ENCODE peak calls at places on chromosomes 16 and 17, in four cellular contexts. L is neuronal stem cell, U is mammary epithelial cell, M is tibial nerve. Q is an unnamed sample. For H3K36me3, the result is how much of the 10 kb centered on the place peaks cover.

GRCh38 chr17:32482568-32483320 is 4.0 kb upstream of the CDK5R1 start:
- DNase-seq in L (no peak), U (no peak), M (no peak), Q (no peak)

GRCh38 chr16:15857779-15858560 is 1.1 kb upstream of the MYH11 start:
- DNase-seq in L (peak), U (no peak), M (peak), Q (peak)

GRCh38 chr17:14038206-14038605 is 31.1 kb upstream of the COX10 start:
- DNase-seq in L (no peak), U (no peak), M (no peak), Q (no peak)

GRCh38 chr17:48241131-48241591 is 133.6 kb downstream of the SNX11 start:
- DNase-seq in L (no peak), U (peak), M (peak), Q (no peak)

GRCh38 chr17:6084226-6085161 is 14.3 kb downstream of the WSCD1 start:
- DNase-seq in L (no peak), U (no peak), M (no peak), Q (no peak)

GRCh38 chr17:78140169-78141051 is 5.8 kb upstream of the C17orf99 start:
- DNase-seq in L (peak), U (peak), M (peak), Q (peak)

GRCh38 chr17:9003355-9004131 is 17.8 kb upstream of the NTN1 start:
- DNase-seq in L (peak), U (peak), M (no peak), Q (no peak)

GRCh38 chr16:83393196-83393981 is 414.4 kb upstream of the HSBP1 start:
- DNase-seq in L (no peak), U (no peak), M (no peak), Q (peak)

GRCh38 chr16:72092832-72093447 is 480 bp downstream of the TXNL4B start:
- DNase-seq in L (peak), U (peak), M (no peak), Q (no peak)

GRCh38 chr16:3954411-3954921 is 74.0 kb upstream of the CREBBP start:
- DNase-seq in L (no peak), U (no peak), M (peak), Q (no peak)

GRCh38 chr16:81821422-81822128 is 42.5 kb downstream of the PLCG2 start:
- DNase-seq in L (no peak), U (no peak), M (no peak), Q (no peak)

GRCh38 chr17:50270430-50271172 is 3.7 kb upstream of the TMEM92 start:
- DNase-seq in L (no peak), U (no peak), M (peak), Q (no peak)

GRCh38 chr16:77974883-77975282 is 47.5 kb upstream of the CLEC3A start:
- DNase-seq in L (peak), U (peak), M (no peak), Q (no peak)

GRCh38 chr17:42088736-42089135 is 9.5 kb downstream of the ZNF385C start:
- DNase-seq in L (no peak), U (no peak), M (no peak), Q (no peak)
- H3K27ac ChIP-seq in L (no peak), U (no peak), M (peak), Q (no peak)

DNA sequence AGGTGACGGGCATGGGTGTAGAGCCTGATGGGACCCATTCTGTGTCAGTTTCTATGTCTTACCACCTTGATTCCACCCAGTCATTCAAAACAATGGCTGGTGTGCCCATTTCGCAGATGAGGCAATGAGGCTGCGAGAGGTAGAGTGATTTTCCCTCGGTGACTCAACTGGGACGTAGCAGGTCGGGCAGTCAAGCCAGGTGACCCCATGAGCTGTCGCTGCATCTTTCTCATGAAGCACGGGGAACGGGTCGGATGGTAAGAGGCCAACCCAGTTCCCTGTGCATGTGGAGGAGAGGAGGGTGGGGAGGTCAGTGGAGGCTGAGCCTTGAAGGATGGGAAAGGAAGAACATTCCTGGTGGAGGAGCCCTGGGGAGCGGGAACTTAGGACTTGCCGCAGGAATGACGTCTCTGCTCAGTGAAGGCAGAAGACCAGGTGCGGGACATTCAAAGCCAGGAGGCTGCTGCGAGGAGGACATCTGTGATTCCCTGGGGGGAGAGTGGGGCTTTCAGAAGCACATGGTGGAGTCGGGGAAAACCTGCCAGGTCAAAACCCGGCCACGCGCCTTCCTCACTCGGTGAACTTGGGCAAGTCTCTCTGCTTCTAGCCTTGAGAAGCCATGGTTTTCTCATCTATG is 1.1 kb downstream of the IL21R start:
- DNase-seq in L (no peak), U (no peak), M (no peak), Q (no peak)
- H3K4me3 ChIP-seq in L (no peak), U (no peak), M (peak), Q (no peak)

GRCh38 chr16:10729104-10729503 is 14.5 kb upstream of the NUBP1 start:
- DNase-seq in L (no peak), U (no peak), M (no peak), Q (no peak)

GRCh38 chr16:10729649-10730048 is 14.0 kb upstream of the NUBP1 start:
- DNase-seq in L (no peak), U (peak), M (no peak), Q (peak)

GRCh38 chr16:10731790-10732189 is 11.9 kb upstream of the NUBP1 start:
- DNase-seq in L (no peak), U (no peak), M (no peak), Q (no peak)

GRCh38 chr16:10728488-10728887 is 15.2 kb upstream of the NUBP1 start:
- DNase-seq in L (no peak), U (no peak), M (no peak), Q (no peak)

GRCh38 chr16:10728035-10728462 is 15.6 kb upstream of the NUBP1 start:
- DNase-seq in L (no peak), U (no peak), M (no peak), Q (no peak)
- H3K36me3 ChIP-seq in L (under half), U (under half), M (under half), Q (under half)

GRCh38 chr17:29212094-29212631 is 32.0 kb upstream of the MYO18A start:
- DNase-seq in L (no peak), U (no peak), M (no peak), Q (no peak)
- H3K27ac ChIP-seq in L (no peak), U (peak), M (peak), Q (no peak)

DNA sequence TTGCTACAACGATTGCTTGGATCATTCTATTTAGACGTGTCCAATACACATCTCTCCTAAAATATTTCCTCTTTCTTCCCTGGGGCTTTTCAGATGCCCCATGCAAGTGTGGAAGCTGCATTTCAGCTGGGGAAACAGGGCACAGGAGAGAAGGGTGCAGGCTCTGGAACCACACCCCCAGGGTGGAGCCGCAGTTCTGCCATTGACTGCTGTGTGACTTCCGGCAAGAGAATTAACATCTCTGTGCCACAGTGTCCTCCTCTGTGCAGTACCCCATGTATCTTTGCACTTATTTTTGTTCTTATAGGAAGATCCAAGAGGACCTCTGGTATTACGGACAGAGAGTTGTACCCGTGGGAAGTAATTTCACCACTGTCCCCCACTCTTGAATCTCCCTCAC is 405.3 kb upstream of the EEF2KMT start:
- DNase-seq in L (no peak), U (no peak), M (no peak), Q (no peak)
- H3K4me3 ChIP-seq in L (no peak), U (no peak), M (no peak), Q (no peak)

GRCh38 chr16:24820522-24820921 is 25.2 kb upstream of the SLC5A11 start:
- DNase-seq in L (no peak), U (no peak), M (no peak), Q (no peak)

GRCh38 chr16:24815052-24815451 is 30.7 kb upstream of the SLC5A11 start:
- DNase-seq in L (no peak), U (no peak), M (no peak), Q (no peak)

GRCh38 chr16:24819462-24820040 is 26.2 kb upstream of the SLC5A11 start:
- DNase-seq in L (no peak), U (no peak), M (no peak), Q (no peak)

GRCh38 chr16:24821129-24821528 is 24.6 kb upstream of the SLC5A11 start:
- DNase-seq in L (no peak), U (no peak), M (no peak), Q (no peak)

GRCh38 chr16:24816688-24817087 is 29.1 kb upstream of the SLC5A11 start:
- DNase-seq in L (no peak), U (no peak), M (no peak), Q (no peak)
- H3K36me3 ChIP-seq in L (half or more), U (half or more), M (under half), Q (under half)

GRCh38 chr16:50814541-50814940 is 72.7 kb downstream of the CYLD start:
- DNase-seq in L (no peak), U (no peak), M (no peak), Q (no peak)
- H3K27ac ChIP-seq in L (no peak), U (no peak), M (no peak), Q (no peak)

DNA sequence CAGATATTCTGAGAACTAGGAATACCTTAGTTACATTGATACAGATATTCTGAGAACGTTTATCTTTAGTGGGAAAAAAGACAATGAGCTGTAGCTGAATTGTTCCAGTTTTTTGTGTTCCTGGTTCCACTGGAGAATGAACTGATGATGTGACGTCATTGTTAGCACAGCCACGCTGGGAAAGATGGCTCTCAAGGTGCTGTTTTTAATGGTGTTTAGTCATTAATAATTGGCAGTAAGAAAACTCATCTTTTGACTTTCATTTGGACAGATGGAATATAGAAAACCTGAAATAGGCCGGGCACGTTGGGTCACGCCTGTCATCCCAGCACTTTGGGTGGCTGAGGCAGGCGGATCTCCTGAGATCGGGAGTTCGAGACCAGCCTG is 10.4 kb downstream of the FOXK2 start:
- DNase-seq in L (no peak), U (no peak), M (no peak), Q (no peak)
- H3K4me3 ChIP-seq in L (no peak), U (no peak), M (no peak), Q (no peak)

GRCh38 chr17:62008294-62008693 is 56.8 kb downstream of the MED13 start:
- DNase-seq in L (no peak), U (no peak), M (no peak), Q (no peak)
- H3K36me3 ChIP-seq in L (under half), U (under half), M (under half), Q (under half)